ENCODE peak calls at places on chromosome 22, in six cellular contexts. R is cardiac muscle cell; X is C1 segment of cervical spinal cord; G is iPS-NIHi11; M is ELF-1; Y is activated gamma-delta T cell treated with anti-CD3 and anti-CD28 coated beads, Interleukin-2, amount 50 U/mL, for 16 hours. N is an unnamed sample.

GRCh38 chr22:27433585-27434190 is 367.9 kb downstream of the MN1 start:
- DNase-seq in R (no peak), X (no peak), G (no peak), M (peak; percentile 56), Y (no peak), N (no peak)

GRCh38 chr22:41732096-41732772 is 32.9 kb downstream of the MEI1 start:
- DNase-seq in R (no peak), X (no peak), G (no peak), M (no peak), Y (no peak), N (no peak)

GRCh38 chr22:44107341-44107740 is 73.4 kb upstream of the PARVG start:
- DNase-seq in R (no peak), X (no peak), G (peak; percentile 74), M (peak; percentile 87), Y (no peak), N (no peak)

GRCh38 chr22:27526851-27527250 is 274.7 kb downstream of the MN1 start:
- DNase-seq in R (no peak), X (no peak), G (no peak), M (no peak), Y (no peak), N (no peak)

GRCh38 chr22:43533131-43533530 is 121.3 kb downstream of the MPPED1 start:
- DNase-seq in R (no peak), X (no peak), G (no peak), M (no peak), Y (no peak), N (no peak)

GRCh38 chr22:41445171-41446056 is 1.2 kb downstream of the TOB2 start:
- DNase-seq in R (no peak), X (no peak), G (no peak), M (peak; percentile 67), Y (no peak), N (peak; percentile 30)

GRCh38 chr22:50105529-50106100 is 15.8 kb downstream of the MOV10L1 start:
- DNase-seq in R (peak; percentile 66), X (no peak), G (no peak), M (no peak), Y (no peak), N (no peak)

GRCh38 chr22:19639610-19640135 is 74.6 kb upstream of the SEPTIN5 start:
- DNase-seq in R (no peak), X (no peak), G (no peak), M (no peak), Y (no peak), N (no peak)

GRCh38 chr22:33883561-33883960 is 36.7 kb downstream of the LARGE1 start:
- DNase-seq in R (no peak), X (no peak), G (no peak), M (peak; percentile 56), Y (no peak), N (no peak)

GRCh38 chr22:42078469-42079318 is 806 bp upstream of the SMDT1 start:
- DNase-seq in R (peak; percentile 24), X (no peak), G (no peak), M (no peak), Y (no peak), N (no peak)

GRCh38 chr22:17672417-17672991 is 33.9 kb downstream of the BCL2L13 start:
- DNase-seq in R (no peak), X (no peak), G (no peak), M (no peak), Y (no peak), N (no peak)

GRCh38 chr22:43293661-43294392 is 49.3 kb downstream of the SCUBE1 start:
- DNase-seq in R (peak; percentile 29), X (no peak), G (no peak), M (peak; percentile 66), Y (no peak), N (peak; percentile 73)

GRCh38 chr22:21734540-21735197 is 925 bp downstream of the YPEL1 start:
- DNase-seq in R (no peak), X (no peak), G (no peak), M (peak; percentile 15), Y (no peak), N (no peak)

GRCh38 chr22:29060251-29060650 is 1.4 kb downstream of the C22orf31 start:
- DNase-seq in R (no peak), X (no peak), G (no peak), M (peak; percentile 28), Y (no peak), N (no peak)

GRCh38 chr22:29879738-29880137 is 3.2 kb upstream of the MTMR3 start:
- DNase-seq in R (no peak), X (no peak), G (peak; percentile 56), M (no peak), Y (no peak), N (peak; percentile 48)

GRCh38 chr22:35903571-35904331 is 124.9 kb downstream of the RBFOX2 start:
- DNase-seq in R (no peak), X (no peak), G (no peak), M (no peak), Y (no peak), N (no peak)

N was measured in A549.